ENCODE peak calls at places on chromosomes 12 and 14, in nine cellular contexts. One of them, this sample, is unnamed.

GRCh38 chr12:11892065-11892391 is 178.7 kb upstream of the BCL2L14 start:
- DNase-seq in spleen: no peak
- DNase-seq in heart left ventricle: no peak
- DNase-seq in BE2C: no peak
- DNase-seq in fibroblast of pulmonary artery: no peak
- DNase-seq in kidney: no peak
- DNase-seq in esophagus squamous epithelium: no peak
- DNase-seq in epithelial cell of esophagus: no peak
- DNase-seq in astrocyte: no peak
- DNase-seq in this sample: no peak

GRCh38 chr12:24561882-24562760 is 386.8 kb downstream of the BCAT1 start:
- DNase-seq in epithelial cell of esophagus: peak; percentile 25
- DNase-seq in spleen: peak; percentile 78
- DNase-seq in BE2C: peak; percentile 34
- DNase-seq in heart left ventricle: peak; percentile 75
- DNase-seq in astrocyte: peak; percentile 66
- DNase-seq in fibroblast of pulmonary artery: peak; percentile 57
- DNase-seq in esophagus squamous epithelium: no peak
- DNase-seq in kidney: peak; percentile 90
- DNase-seq in this sample: no peak

GRCh38 chr12:45034861-45035265 is 16.0 kb downstream of the DBX2 start:
- DNase-seq in kidney: no peak
- DNase-seq in spleen: no peak
- DNase-seq in BE2C: no peak
- DNase-seq in heart left ventricle: no peak
- DNase-seq in epithelial cell of esophagus: no peak
- DNase-seq in esophagus squamous epithelium: no peak
- DNase-seq in astrocyte: no peak
- DNase-seq in fibroblast of pulmonary artery: no peak
- DNase-seq in this sample: no peak

GRCh38 chr14:93103392-93104080 is 12.2 kb downstream of the ITPK1 start:
- DNase-seq in esophagus squamous epithelium: no peak
- DNase-seq in epithelial cell of esophagus: no peak
- DNase-seq in BE2C: no peak
- DNase-seq in fibroblast of pulmonary artery: no peak
- DNase-seq in heart left ventricle: no peak
- DNase-seq in spleen: peak; percentile 94
- DNase-seq in astrocyte: no peak
- DNase-seq in kidney: peak; percentile 59
- DNase-seq in this sample: no peak

GRCh38 chr12:5587701-5588100 is 155.8 kb downstream of the NTF3 start:
- DNase-seq in heart left ventricle: no peak
- DNase-seq in BE2C: no peak
- DNase-seq in fibroblast of pulmonary artery: no peak
- DNase-seq in epithelial cell of esophagus: no peak
- DNase-seq in kidney: no peak
- DNase-seq in spleen: no peak
- DNase-seq in esophagus squamous epithelium: no peak
- DNase-seq in astrocyte: no peak
- DNase-seq in this sample: no peak

GRCh38 chr12:85405781-85406522 is 125.9 kb downstream of the ALX1 start:
- DNase-seq in fibroblast of pulmonary artery: peak; percentile 76
- DNase-seq in heart left ventricle: no peak
- DNase-seq in epithelial cell of esophagus: peak; percentile 5
- DNase-seq in spleen: no peak
- DNase-seq in esophagus squamous epithelium: no peak
- DNase-seq in BE2C: no peak
- DNase-seq in kidney: no peak
- DNase-seq in astrocyte: peak; percentile 80
- DNase-seq in this sample: no peak

GRCh38 chr14:32941668-32942065 is 3.0 kb downstream of the NPAS3 start:
- DNase-seq in kidney: no peak
- DNase-seq in BE2C: no peak
- DNase-seq in fibroblast of pulmonary artery: no peak
- DNase-seq in esophagus squamous epithelium: no peak
- DNase-seq in astrocyte: no peak
- DNase-seq in heart left ventricle: no peak
- DNase-seq in epithelial cell of esophagus: no peak
- DNase-seq in spleen: no peak
- DNase-seq in this sample: no peak

GRCh38 chr14:101632520-101632919 is 71.2 kb downstream of the DIO3 start:
- DNase-seq in kidney: no peak
- DNase-seq in astrocyte: no peak
- DNase-seq in spleen: no peak
- DNase-seq in BE2C: no peak
- DNase-seq in heart left ventricle: no peak
- DNase-seq in esophagus squamous epithelium: no peak
- DNase-seq in fibroblast of pulmonary artery: no peak
- DNase-seq in epithelial cell of esophagus: no peak
- DNase-seq in this sample: no peak

GRCh38 chr14:77375973-77376372 is 921 bp downstream of the TMED8 start:
- DNase-seq in fibroblast of pulmonary artery: no peak
- DNase-seq in spleen: no peak
- DNase-seq in astrocyte: no peak
- DNase-seq in kidney: no peak
- DNase-seq in epithelial cell of esophagus: no peak
- DNase-seq in BE2C: no peak
- DNase-seq in esophagus squamous epithelium: no peak
- DNase-seq in heart left ventricle: no peak
- DNase-seq in this sample: no peak

GRCh38 chr14:77377502-77377844 is 294 bp downstream of the SAMD15 start:
- DNase-seq in kidney: no peak
- DNase-seq in BE2C: no peak
- DNase-seq in fibroblast of pulmonary artery: no peak
- DNase-seq in esophagus squamous epithelium: no peak
- DNase-seq in epithelial cell of esophagus: no peak
- DNase-seq in astrocyte: no peak
- DNase-seq in spleen: no peak
- DNase-seq in heart left ventricle: no peak
- DNase-seq in this sample: no peak

GRCh38 chr14:77376380-77376770 is 519 bp downstream of the TMED8 start:
- DNase-seq in kidney: peak; percentile 77
- DNase-seq in astrocyte: no peak
- DNase-seq in heart left ventricle: peak; percentile 58
- DNase-seq in BE2C: peak; percentile 32
- DNase-seq in fibroblast of pulmonary artery: no peak
- DNase-seq in esophagus squamous epithelium: no peak
- DNase-seq in epithelial cell of esophagus: peak; percentile 17
- DNase-seq in spleen: peak; percentile 88
- DNase-seq in this sample: peak; percentile 63

GRCh38 chr14:77375164-77375950 is 1.5 kb downstream of the TMED8 start:
- DNase-seq in heart left ventricle: no peak
- DNase-seq in astrocyte: no peak
- DNase-seq in epithelial cell of esophagus: no peak
- DNase-seq in fibroblast of pulmonary artery: no peak
- DNase-seq in BE2C: no peak
- DNase-seq in kidney: no peak
- DNase-seq in esophagus squamous epithelium: no peak
- DNase-seq in spleen: no peak
- DNase-seq in this sample: no peak

DNA sequence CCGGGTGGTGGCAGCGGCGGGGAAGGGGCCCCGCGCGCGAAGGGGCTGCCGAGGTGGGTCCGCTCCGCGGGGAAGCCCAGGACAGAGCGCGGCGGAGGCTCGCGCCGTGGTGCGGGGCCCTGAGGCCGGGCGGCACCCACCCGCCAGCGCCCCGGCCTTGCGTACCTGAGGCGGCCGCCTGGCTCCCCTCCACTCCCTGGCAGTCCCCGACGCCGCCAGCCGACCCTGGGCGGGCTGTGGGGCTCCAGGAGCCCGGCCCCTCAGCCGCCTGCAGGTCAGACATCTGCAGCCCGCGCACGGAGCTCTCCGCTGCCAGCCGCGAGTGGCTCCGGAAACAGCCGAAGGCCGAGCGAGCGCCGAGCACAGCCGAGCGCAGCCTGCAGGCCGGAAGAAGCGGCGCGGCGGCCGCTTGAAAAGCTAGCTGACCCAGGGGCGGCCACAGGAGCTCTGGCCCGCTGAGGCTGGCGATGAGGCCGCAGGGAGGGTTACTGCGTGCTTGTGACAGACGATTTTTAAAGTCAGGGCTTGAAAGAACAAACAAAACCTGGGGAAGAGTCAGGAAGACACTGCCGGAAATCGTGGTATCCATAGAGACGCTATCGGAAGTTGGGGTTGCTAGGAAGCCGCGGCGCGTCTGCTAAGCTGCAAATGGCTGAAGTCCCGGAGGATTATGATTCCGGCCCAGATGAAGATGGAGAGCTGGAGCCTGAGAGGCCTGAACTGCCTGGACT is at the start of the genes SAMD15 and TMED8:
- DNase-seq in astrocyte: peak; percentile 78
- DNase-seq in epithelial cell of esophagus: peak; percentile 88
- DNase-seq in heart left ventricle: peak; percentile 93
- DNase-seq in BE2C: peak; percentile 92
- DNase-seq in fibroblast of pulmonary artery: peak; percentile 86
- DNase-seq in kidney: peak; percentile 95
- DNase-seq in esophagus squamous epithelium: peak; percentile 53
- DNase-seq in spleen: peak; percentile 98
- DNase-seq in this sample: peak; percentile 86
- TF ChIP-seq CTCF in astrocyte: peak; percentile 8
- TF ChIP-seq CTCF in epithelial cell of esophagus: peak; percentile 15
- TF ChIP-seq CTCF in heart left ventricle: peak; percentile 24
- TF ChIP-seq CTCF in BE2C: peak; percentile 7
- TF ChIP-seq CTCF in fibroblast of pulmonary artery: peak; percentile 12
- TF ChIP-seq CTCF in kidney: no peak
- TF ChIP-seq CTCF in esophagus squamous epithelium: peak; percentile 25
- TF ChIP-seq CTCF in spleen: peak; percentile 58
- TF ChIP-seq CTCF in this sample: peak; percentile 24

GRCh38 chr14:91350813-91351507 is 66.7 kb downstream of the CCDC88C start:
- DNase-seq in kidney: no peak
- DNase-seq in esophagus squamous epithelium: no peak
- DNase-seq in astrocyte: no peak
- DNase-seq in fibroblast of pulmonary artery: no peak
- DNase-seq in BE2C: no peak
- DNase-seq in epithelial cell of esophagus: peak; percentile 25
- DNase-seq in spleen: peak; percentile 64
- DNase-seq in heart left ventricle: no peak
- DNase-seq in this sample: peak; percentile 41

GRCh38 chr14:91351508-91351853 is 66.1 kb downstream of the CCDC88C start:
- DNase-seq in heart left ventricle: no peak
- DNase-seq in astrocyte: no peak
- DNase-seq in kidney: peak; percentile 45
- DNase-seq in esophagus squamous epithelium: no peak
- DNase-seq in BE2C: no peak
- DNase-seq in epithelial cell of esophagus: no peak
- DNase-seq in fibroblast of pulmonary artery: no peak
- DNase-seq in spleen: peak; percentile 74
- DNase-seq in this sample: peak; percentile 61

GRCh38 chr14:91350483-91350812 is 67.2 kb downstream of the CCDC88C start:
- DNase-seq in spleen: peak; percentile 48
- DNase-seq in astrocyte: no peak
- DNase-seq in fibroblast of pulmonary artery: no peak
- DNase-seq in epithelial cell of esophagus: no peak
- DNase-seq in heart left ventricle: no peak
- DNase-seq in BE2C: no peak
- DNase-seq in kidney: no peak
- DNase-seq in esophagus squamous epithelium: no peak
- DNase-seq in this sample: no peak

GRCh38 chr14:91348861-91349465 is 68.7 kb downstream of the CCDC88C start:
- DNase-seq in fibroblast of pulmonary artery: no peak
- DNase-seq in astrocyte: no peak
- DNase-seq in spleen: peak; percentile 3
- DNase-seq in kidney: peak; percentile 24
- DNase-seq in heart left ventricle: no peak
- DNase-seq in BE2C: no peak
- DNase-seq in esophagus squamous epithelium: no peak
- DNase-seq in epithelial cell of esophagus: no peak
- DNase-seq in this sample: no peak

DNA sequence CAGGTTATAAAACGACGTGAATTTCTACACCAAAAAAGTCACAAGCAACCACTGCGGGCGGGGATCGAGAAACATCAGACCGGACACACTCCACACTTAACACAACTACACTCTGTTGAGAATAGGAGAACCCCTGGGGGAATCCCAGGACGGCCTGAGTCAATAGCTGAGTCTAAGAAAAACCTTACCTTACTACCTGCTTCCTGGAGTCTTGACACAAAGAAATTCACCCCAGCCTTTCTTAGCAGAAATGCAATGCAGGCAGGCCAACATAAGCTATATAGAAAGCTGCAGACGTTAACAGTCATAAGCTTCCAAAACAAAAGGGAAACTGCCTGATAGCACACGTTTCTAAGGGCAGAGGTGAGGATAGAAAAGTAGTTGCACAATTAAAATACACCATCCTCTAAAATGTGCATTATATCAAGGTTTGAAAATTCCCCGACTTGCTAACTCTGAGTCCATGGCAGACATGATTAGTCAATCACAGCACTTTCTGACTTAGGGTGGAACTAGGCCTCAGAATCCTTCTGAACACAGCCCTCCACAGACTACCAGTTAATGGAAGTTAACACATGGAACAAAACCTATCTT is 68.0 kb downstream of the CCDC88C start:
- DNase-seq in astrocyte: no peak
- DNase-seq in spleen: peak; percentile 45
- DNase-seq in BE2C: no peak
- DNase-seq in heart left ventricle: no peak
- DNase-seq in epithelial cell of esophagus: peak; percentile 51
- DNase-seq in esophagus squamous epithelium: no peak
- DNase-seq in fibroblast of pulmonary artery: no peak
- DNase-seq in kidney: no peak
- DNase-seq in this sample: no peak
- H3K4me3 ChIP-seq in astrocyte: no peak overlapping the region
- H3K4me3 ChIP-seq in spleen: no peak overlapping the region
- H3K4me3 ChIP-seq in BE2C: no peak overlapping the region
- H3K4me3 ChIP-seq in heart left ventricle: no peak overlapping the region
- H3K4me3 ChIP-seq in epithelial cell of esophagus: no peak overlapping the region
- H3K4me3 ChIP-seq in esophagus squamous epithelium: no peak overlapping the region
- H3K4me3 ChIP-seq in fibroblast of pulmonary artery: no peak overlapping the region
- H3K4me3 ChIP-seq in kidney: no peak overlapping the region
- H3K4me3 ChIP-seq in this sample: no peak overlapping the region

GRCh38 chr14:62670526-62670925 is 374.7 kb downstream of the KCNH5 start:
- DNase-seq in esophagus squamous epithelium: no peak
- DNase-seq in kidney: no peak
- DNase-seq in heart left ventricle: no peak
- DNase-seq in spleen: no peak
- DNase-seq in fibroblast of pulmonary artery: peak; percentile 41
- DNase-seq in BE2C: no peak
- DNase-seq in epithelial cell of esophagus: peak; percentile 43
- DNase-seq in astrocyte: peak; percentile 27
- DNase-seq in this sample: no peak

GRCh38 chr14:62661818-62662217 is 383.4 kb downstream of the KCNH5 start:
- DNase-seq in kidney: no peak
- DNase-seq in epithelial cell of esophagus: peak; percentile 47
- DNase-seq in fibroblast of pulmonary artery: peak; percentile 35
- DNase-seq in astrocyte: peak; percentile 26
- DNase-seq in esophagus squamous epithelium: no peak
- DNase-seq in heart left ventricle: no peak
- DNase-seq in spleen: no peak
- DNase-seq in BE2C: no peak
- DNase-seq in this sample: no peak

GRCh38 chr14:62673014-62673727 is 372.1 kb downstream of the KCNH5 start:
- DNase-seq in epithelial cell of esophagus: no peak
- DNase-seq in BE2C: no peak
- DNase-seq in fibroblast of pulmonary artery: no peak
- DNase-seq in spleen: no peak
- DNase-seq in kidney: no peak
- DNase-seq in heart left ventricle: no peak
- DNase-seq in astrocyte: no peak
- DNase-seq in esophagus squamous epithelium: no peak
- DNase-seq in this sample: no peak

GRCh38 chr14:62662811-62663477 is 382.3 kb downstream of the KCNH5 start:
- DNase-seq in fibroblast of pulmonary artery: peak; percentile 13
- DNase-seq in kidney: no peak
- DNase-seq in astrocyte: peak; percentile 30
- DNase-seq in BE2C: no peak
- DNase-seq in epithelial cell of esophagus: no peak
- DNase-seq in esophagus squamous epithelium: no peak
- DNase-seq in spleen: no peak
- DNase-seq in heart left ventricle: no peak
- DNase-seq in this sample: no peak

GRCh38 chr14:62667515-62667914 is 377.7 kb downstream of the KCNH5 start:
- DNase-seq in esophagus squamous epithelium: no peak
- DNase-seq in BE2C: no peak
- DNase-seq in fibroblast of pulmonary artery: no peak
- DNase-seq in kidney: no peak
- DNase-seq in astrocyte: no peak
- DNase-seq in spleen: no peak
- DNase-seq in heart left ventricle: no peak
- DNase-seq in epithelial cell of esophagus: peak; percentile 9
- DNase-seq in this sample: no peak
- TF ChIP-seq CTCF in esophagus squamous epithelium: no peak
- TF ChIP-seq CTCF in BE2C: peak; percentile 10
- TF ChIP-seq CTCF in fibroblast of pulmonary artery: no peak
- TF ChIP-seq CTCF in kidney: no peak
- TF ChIP-seq CTCF in astrocyte: no peak
- TF ChIP-seq CTCF in spleen: no peak
- TF ChIP-seq CTCF in heart left ventricle: no peak
- TF ChIP-seq CTCF in epithelial cell of esophagus: no peak
- TF ChIP-seq CTCF in this sample: peak; percentile 10

GRCh38 chr14:105480165-105480564 is 5.5 kb downstream of the CRIP2 start:
- DNase-seq in fibroblast of pulmonary artery: no peak
- DNase-seq in kidney: no peak
- DNase-seq in BE2C: no peak
- DNase-seq in spleen: no peak
- DNase-seq in esophagus squamous epithelium: no peak
- DNase-seq in astrocyte: no peak
- DNase-seq in heart left ventricle: no peak
- DNase-seq in epithelial cell of esophagus: no peak
- DNase-seq in this sample: no peak

GRCh38 chr14:105480807-105481801 is 5.6 kb upstream of the CRIP1 start:
- DNase-seq in heart left ventricle: peak; percentile 95
- DNase-seq in epithelial cell of esophagus: peak; percentile 82
- DNase-seq in esophagus squamous epithelium: no peak
- DNase-seq in spleen: peak; percentile 96
- DNase-seq in kidney: peak; percentile 95
- DNase-seq in BE2C: peak; percentile 99
- DNase-seq in astrocyte: peak; percentile 62
- DNase-seq in fibroblast of pulmonary artery: peak; percentile 91
- DNase-seq in this sample: no peak

GRCh38 chr14:105482486-105483110 is 4.1 kb upstream of the CRIP1 start:
- DNase-seq in BE2C: no peak
- DNase-seq in fibroblast of pulmonary artery: no peak
- DNase-seq in esophagus squamous epithelium: no peak
- DNase-seq in spleen: no peak
- DNase-seq in epithelial cell of esophagus: no peak
- DNase-seq in astrocyte: no peak
- DNase-seq in kidney: no peak
- DNase-seq in heart left ventricle: no peak
- DNase-seq in this sample: no peak

GRCh38 chr14:105483300-105484068 is 3.2 kb upstream of the CRIP1 start:
- DNase-seq in epithelial cell of esophagus: peak; percentile 55
- DNase-seq in astrocyte: no peak
- DNase-seq in fibroblast of pulmonary artery: no peak
- DNase-seq in heart left ventricle: no peak
- DNase-seq in esophagus squamous epithelium: no peak
- DNase-seq in spleen: no peak
- DNase-seq in kidney: no peak
- DNase-seq in BE2C: no peak
- DNase-seq in this sample: no peak

DNA sequence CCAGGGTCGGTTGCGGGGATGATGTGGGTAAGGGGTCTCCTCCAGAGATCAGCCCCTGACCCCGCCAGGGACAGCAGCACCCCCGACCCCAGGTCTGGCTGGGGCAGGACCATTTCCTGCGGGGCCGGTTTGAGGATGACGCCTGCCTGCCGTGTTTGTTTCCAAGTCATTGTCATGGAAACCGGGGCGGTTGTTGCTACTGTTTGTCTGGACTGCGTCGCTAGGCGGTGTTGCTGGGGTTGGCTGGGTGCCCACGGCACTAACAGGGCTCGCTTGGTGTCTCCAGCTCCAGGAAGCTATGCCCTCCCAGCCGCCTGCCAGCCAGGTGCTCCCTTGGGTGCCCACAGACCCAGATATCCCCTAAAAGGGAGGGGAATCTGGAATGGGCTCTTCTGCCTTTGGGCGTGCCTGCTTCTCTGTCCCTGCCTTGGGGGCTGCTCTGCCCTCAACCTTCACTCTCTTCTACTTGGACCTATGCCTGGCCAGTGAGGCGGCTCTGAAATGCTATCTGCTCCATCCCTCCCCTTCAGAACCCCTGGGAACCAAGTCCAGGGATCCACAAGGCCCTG is 4.7 kb upstream of the CRIP1 start:
- DNase-seq in esophagus squamous epithelium: peak; percentile 80
- DNase-seq in spleen: peak; percentile 96
- DNase-seq in fibroblast of pulmonary artery: peak; percentile 99
- DNase-seq in astrocyte: peak; percentile 88
- DNase-seq in heart left ventricle: peak; percentile 96
- DNase-seq in BE2C: peak; percentile 95
- DNase-seq in kidney: peak; percentile 99
- DNase-seq in epithelial cell of esophagus: peak; percentile 97
- DNase-seq in this sample: peak; percentile 99
- H3K4me3 ChIP-seq in esophagus squamous epithelium: peak overlapping the region; percentile 23
- H3K4me3 ChIP-seq in spleen: peak overlapping the region; percentile 32
- H3K4me3 ChIP-seq in fibroblast of pulmonary artery: no peak overlapping the region
- H3K4me3 ChIP-seq in astrocyte: no peak overlapping the region
- H3K4me3 ChIP-seq in heart left ventricle: peak overlapping the region; percentile 54
- H3K4me3 ChIP-seq in BE2C: peak overlapping the region; percentile 45
- H3K4me3 ChIP-seq in kidney: no peak overlapping the region
- H3K4me3 ChIP-seq in epithelial cell of esophagus: no peak overlapping the region
- H3K4me3 ChIP-seq in this sample: no peak overlapping the region